ENCODE peak calls at places on chromosome 20, in six cellular contexts. M is uterus, E is fibroblast of pulmonary artery, P is left lung, K is heart left ventricle, X is hepatocyte. O is an unnamed sample.

GRCh38 chr20:2273634-2274302 is 22.0 kb upstream of the TGM3 start:
- DNase-seq in M (no peak), E (no peak), P (no peak), K (no peak), X (no peak), O (no peak)

GRCh38 chr20:8454137-8454712 is 322.2 kb downstream of the PLCB1 start:
- DNase-seq in M (no peak), E (peak), P (no peak), K (no peak), X (peak), O (no peak)

GRCh38 chr20:9699181-9699580 is 139.7 kb downstream of the PAK5 start:
- DNase-seq in M (no peak), E (no peak), P (no peak), K (no peak), X (no peak), O (no peak)

GRCh38 chr20:45012682-45013302 is 46.5 kb downstream of the STK4 start:
- DNase-seq in M (no peak), E (peak), P (no peak), K (no peak), X (no peak), O (no peak)

GRCh38 chr20:45629496-45630100 is at the start of gene WFDC10A:
- DNase-seq in M (no peak), E (peak), P (no peak), K (no peak), X (peak), O (peak)

GRCh38 chr20:45355209-45355608 is 7.0 kb upstream of the SDC4 start:
- DNase-seq in M (no peak), E (peak), P (no peak), K (no peak), X (peak), O (no peak)

GRCh38 chr20:9114709-9115108 is 45.8 kb downstream of the PLCB4 start:
- DNase-seq in M (no peak), E (no peak), P (no peak), K (no peak), X (peak), O (no peak)

GRCh38 chr20:63567382-63568169 is 6.5 kb downstream of the HELZ2 start:
- DNase-seq in M (no peak), E (no peak), P (peak), K (no peak), X (no peak), O (peak)

GRCh38 chr20:50635676-50636600 is 55.4 kb downstream of the RIPOR3 start:
- DNase-seq in M (peak), E (peak), P (peak), K (peak), X (peak), O (peak)

GRCh38 chr20:60213126-60213893 is 255.1 kb downstream of the CDH26 start:
- DNase-seq in M (no peak), E (no peak), P (no peak), K (no peak), X (no peak), O (no peak)

GRCh38 chr20:51750770-51751388 is 17.3 kb downstream of the ATP9A start:
- DNase-seq in M (no peak), E (no peak), P (no peak), K (no peak), X (no peak), O (no peak)

GRCh38 chr20:61253640-61254511 is 1.8 kb downstream of the CDH4 start:
- DNase-seq in M (no peak), E (no peak), P (no peak), K (no peak), X (peak), O (no peak)

GRCh38 chr20:16020971-16021370 is 552.3 kb downstream of the KIF16B start:
- DNase-seq in M (no peak), E (no peak), P (no peak), K (no peak), X (no peak), O (no peak)

GRCh38 chr20:31704225-31705119 is 18.2 kb downstream of the BCL2L1 start:
- DNase-seq in M (peak), E (peak), P (no peak), K (no peak), X (peak), O (peak)

GRCh38 chr20:51300104-51300503 is 242.4 kb downstream of the NFATC2 start:
- DNase-seq in M (no peak), E (no peak), P (no peak), K (no peak), X (no peak), O (no peak)

GRCh38 chr20:64049887-64050260 is 435 bp upstream of the SOX18 start:
- DNase-seq in M (no peak), E (no peak), P (no peak), K (no peak), X (no peak), O (no peak)

GRCh38 chr20:21713901-21714296 is 8.4 kb downstream of the PAX1 start:
- DNase-seq in M (no peak), E (no peak), P (peak), K (no peak), X (no peak), O (no peak)

GRCh38 chr20:25470045-25470444 is 62.6 kb downstream of the GINS1 start:
- DNase-seq in M (no peak), E (peak), P (no peak), K (peak), X (peak), O (peak)

GRCh38 chr20:31674895-31675827 is 37.4 kb downstream of the COX4I2 start:
- DNase-seq in M (peak), E (peak), P (peak), K (peak), X (no peak), O (peak)

GRCh38 chr20:603116-603640 is 6.9 kb downstream of the TCF15 start:
- DNase-seq in M (no peak), E (no peak), P (no peak), K (no peak), X (no peak), O (no peak)

GRCh38 chr20:38143646-38144554 is 21.2 kb downstream of the TGM2 start:
- DNase-seq in M (peak), E (peak), P (peak), K (peak), X (peak), O (peak)

GRCh38 chr20:35327074-35327976 is 35.1 kb upstream of the FAM83C start:
- DNase-seq in M (no peak), E (no peak), P (no peak), K (no peak), X (peak), O (peak)
- H3K4me3 ChIP-seq in M (no peak), E (no peak), P (no peak), K (no peak), X (no peak), O (no peak)

GRCh38 chr20:4780245-4780644 is 58.5 kb downstream of the PRND start:
- DNase-seq in M (no peak), E (no peak), P (no peak), K (no peak), X (no peak), O (no peak)
- TF ChIP-seq CTCF in M (no peak), E (no peak), P (no peak), K (no peak), X (no peak), O (no peak)

DNA sequence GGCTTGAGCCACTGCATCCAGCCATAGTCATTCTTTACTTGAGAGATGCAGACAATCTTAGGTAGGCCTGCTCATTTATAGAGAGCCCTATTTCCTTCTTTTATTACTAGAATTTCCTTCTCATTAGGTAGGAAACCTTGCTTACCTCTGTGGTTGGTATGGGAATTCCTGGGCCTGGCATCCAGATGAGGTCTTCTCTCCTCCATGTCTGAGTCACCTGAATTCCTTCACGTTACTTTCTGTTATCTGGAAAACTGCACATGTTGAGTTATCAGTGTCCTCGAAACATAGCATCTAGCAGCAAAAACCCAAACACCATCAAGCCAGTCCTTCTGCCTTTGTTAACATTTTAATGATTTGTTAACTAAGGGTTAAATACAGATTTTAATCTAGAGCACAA is 2.2 kb downstream of the ZNFX1 start:
- DNase-seq in M (no peak), E (no peak), P (no peak), K (no peak), X (no peak), O (no peak)
- H3K4me3 ChIP-seq in M (no peak), E (peak), P (no peak), K (peak), X (no peak), O (no peak)

DNA sequence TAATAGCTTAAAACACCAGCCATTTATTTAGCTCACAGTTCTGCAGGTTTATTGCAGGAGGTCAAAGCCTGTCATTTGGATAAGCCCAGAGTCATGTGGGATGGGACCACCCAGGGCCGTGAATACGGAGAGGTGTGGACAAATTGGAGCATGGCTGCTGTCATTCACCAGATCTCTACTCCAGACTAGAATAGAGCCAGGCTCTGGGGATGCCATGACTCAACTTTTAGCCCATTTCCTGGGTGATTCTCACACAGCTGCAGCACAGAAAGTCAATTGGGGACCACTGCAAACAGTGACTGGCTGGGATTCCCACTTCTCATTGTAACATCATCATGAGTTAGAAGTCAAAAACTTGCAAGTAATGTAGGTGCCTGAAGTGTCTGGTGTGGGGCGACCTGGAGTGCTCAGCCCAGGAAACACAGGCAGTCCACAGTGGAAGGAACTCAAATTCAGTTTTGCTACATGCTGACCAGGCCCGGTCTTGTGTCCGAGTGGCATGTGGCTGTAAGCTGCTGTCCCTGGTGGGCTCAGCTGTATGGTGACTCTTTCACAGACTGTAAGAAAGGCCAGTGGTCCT is 174.3 kb downstream of the SCP2D1 start:
- DNase-seq in M (no peak), E (no peak), P (peak), K (no peak), X (no peak), O (no peak)
- TF ChIP-seq CTCF in M (no peak), E (no peak), P (no peak), K (no peak), X (no peak), O (no peak)

GRCh38 chr20:39280875-39281274 is 318.7 kb downstream of the DHX35 start:
- DNase-seq in M (no peak), E (no peak), P (no peak), K (no peak), X (no peak), O (no peak)
- H3K4me3 ChIP-seq in M (no peak), E (no peak), P (no peak), K (no peak), X (no peak), O (no peak)

GRCh38 chr20:46964299-46965123 is 69.9 kb downstream of the EYA2 start:
- DNase-seq in M (no peak), E (no peak), P (no peak), K (no peak), X (no peak), O (no peak)

GRCh38 chr20:46963758-46964181 is 69.1 kb downstream of the EYA2 start:
- DNase-seq in M (no peak), E (no peak), P (no peak), K (no peak), X (no peak), O (no peak)

GRCh38 chr20:46962452-46963195 is 68.0 kb downstream of the EYA2 start:
- DNase-seq in M (no peak), E (no peak), P (no peak), K (no peak), X (no peak), O (no peak)

GRCh38 chr20:46965124-46965455 is 70.4 kb downstream of the EYA2 start:
- DNase-seq in M (no peak), E (no peak), P (no peak), K (no peak), X (no peak), O (no peak)

GRCh38 chr20:46963196-46963529 is 68.5 kb downstream of the EYA2 start:
- DNase-seq in M (no peak), E (no peak), P (no peak), K (no peak), X (no peak), O (no peak)
- TF ChIP-seq CTCF in M (no peak), E (no peak), P (no peak), K (no peak), X (no peak), O (no peak)

GRCh38 chr20:41862023-41862422 is 243.8 kb upstream of the CHD6 start:
- DNase-seq in M (no peak), E (no peak), P (no peak), K (no peak), X (no peak), O (no peak)
- H3K4me3 ChIP-seq in M (no peak), E (no peak), P (no peak), K (no peak), X (no peak), O (no peak)